ENCODE peak calls at places on chromosomes 12 and 14, in nine cellular contexts. A is colonic mucosa; M is activated T-cell treated with anti-CD3 and anti-CD28 coated beads, Interleukin-2, amount 50 U/mL, for 24 hours; I is adrenal gland; L is activated CD4-positive, alpha-beta T cell treated with anti-CD3 and anti-CD28 coated beads for 36 hours; V is GM12865; B is B cell; Q is dermis microvascular lymphatic vessel endothelial cell; C is Calu3. Y is an unnamed sample.

GRCh38 chr14:22900088-22900799 is 17.2 kb downstream of the REM2 start:
- DNase-seq in Q (peak; percentile 75), V (peak; percentile 82), I (peak; percentile 32), L (peak; percentile 57), M (no peak), B (peak; percentile 82), A (peak; percentile 55), C (peak; percentile 45), Y (no peak)

GRCh38 chr14:52950410-52950897 is 396 bp downstream of the FERMT2 start:
- DNase-seq in Q (peak; percentile 70), I (no peak), C (peak; percentile 57), B (peak; percentile 34), M (peak; percentile 55), L (peak; percentile 32), A (peak; percentile 52), V (peak; percentile 23), Y (no peak)

GRCh38 chr14:72855913-72856312 is 38.0 kb downstream of the DPF3 start:
- DNase-seq in L (no peak), B (no peak), C (no peak), I (no peak), V (peak; percentile 53), A (peak; percentile 74), M (no peak), Q (no peak), Y (no peak)

GRCh38 chr14:69077841-69078240 is 75.1 kb downstream of the DCAF5 start:
- DNase-seq in C (peak; percentile 51), M (no peak), L (no peak), I (no peak), V (no peak), A (no peak), B (no peak), Q (peak; percentile 66), Y (no peak)

GRCh38 chr14:104680806-104681688 is 8.4 kb upstream of the INF2 start:
- DNase-seq in I (peak; percentile 92), L (no peak), Q (peak; percentile 84), M (no peak), A (peak; percentile 87), V (peak; percentile 74), B (peak; percentile 75), C (peak; percentile 74), Y (no peak)

GRCh38 chr12:1080520-1081223 is 89.6 kb downstream of the ERC1 start:
- DNase-seq in V (peak; percentile 66), A (no peak), Q (no peak), L (no peak), M (no peak), B (no peak), C (no peak), I (no peak), Y (no peak)

GRCh38 chr12:25308761-25309160 is 58.0 kb upstream of the KRAS start:
- DNase-seq in L (no peak), M (no peak), Q (no peak), I (no peak), A (no peak), C (no peak), B (no peak), V (no peak), Y (no peak)

GRCh38 chr14:95433094-95433478 is 83.4 kb downstream of the SYNE3 start:
- DNase-seq in C (no peak), A (no peak), I (no peak), L (no peak), M (no peak), V (no peak), B (no peak), Q (no peak), Y (no peak)

GRCh38 chr14:54348001-54348611 is 48.7 kb upstream of the CDKN3 start:
- DNase-seq in V (peak; percentile 53), L (no peak), M (no peak), B (peak; percentile 43), C (peak; percentile 46), A (no peak), Q (peak; percentile 61), I (no peak), Y (no peak)

Y was measured in glomerular endothelial cell.